ENCODE peak calls at places on chromosomes 13 and 19, in five cellular contexts. K is CD8-positive, alpha-beta T cell; A is uterus; O is lower leg skin; Y is AG04450. I is an unnamed sample.

GRCh38 chr19:3178377-3178972 is at the start of gene S1PR4:
- DNase-seq in K (peak), A (no peak), O (no peak), Y (no peak), I (no peak)

GRCh38 chr13:91516799-91517198 is 118.4 kb downstream of the GPC5 start:
- DNase-seq in K (no peak), A (no peak), O (no peak), Y (no peak), I (no peak)

GRCh38 chr19:35284153-35285140 is 2.1 kb downstream of the HAMP start:
- DNase-seq in K (no peak), A (no peak), O (peak), Y (no peak), I (no peak)

GRCh38 chr13:110617326-110618072 is 2.2 kb downstream of the NAXD start:
- DNase-seq in K (no peak), A (peak), O (no peak), Y (peak), I (peak)

GRCh38 chr13:31638577-31638976 is 100.7 kb upstream of the RXFP2 start:
- DNase-seq in K (no peak), A (no peak), O (no peak), Y (peak), I (peak)

GRCh38 chr13:33285420-33286124 is at the start of gene STARD13:
- DNase-seq in K (no peak), A (peak), O (peak), Y (peak), I (peak)

GRCh38 chr19:7366701-7367420 is 18.1 kb downstream of the ARHGEF18 start:
- DNase-seq in K (no peak), A (no peak), O (no peak), Y (no peak), I (peak)

GRCh38 chr19:13723206-13723605 is 41.1 kb upstream of the MRI1 start:
- DNase-seq in K (no peak), A (no peak), O (no peak), Y (no peak), I (no peak)

GRCh38 chr19:51724543-51724942 is 752 bp upstream of the HAS1 start:
- DNase-seq in K (no peak), A (no peak), O (peak), Y (no peak), I (no peak)

GRCh38 chr13:63311587-63311986 is 1895.9 kb upstream of the PCDH20 start:
- DNase-seq in K (no peak), A (no peak), O (no peak), Y (no peak), I (no peak)

GRCh38 chr13:86567119-86567518 is 767.9 kb upstream of the SLITRK6 start:
- DNase-seq in K (no peak), A (no peak), O (no peak), Y (no peak), I (no peak)

GRCh38 chr13:110628477-110628793 is 13.1 kb downstream of the NAXD start:
- DNase-seq in K (no peak), A (peak), O (no peak), Y (no peak), I (peak)

GRCh38 chr13:99178636-99179035 is 22.0 kb upstream of the UBAC2 start:
- DNase-seq in K (no peak), A (no peak), O (no peak), Y (no peak), I (no peak)

GRCh38 chr13:36725936-36726335 is 52.1 kb downstream of the SERTM1 start:
- DNase-seq in K (no peak), A (no peak), O (no peak), Y (no peak), I (no peak)

GRCh38 chr19:6660930-6661329 is 9.0 kb downstream of the TNFSF14 start:
- DNase-seq in K (no peak), A (no peak), O (no peak), Y (no peak), I (no peak)

GRCh38 chr19:8512115-8512967 is 1.6 kb downstream of the ZNF414 start:
- DNase-seq in K (no peak), A (no peak), O (no peak), Y (no peak), I (no peak)

GRCh38 chr19:18989316-18989715 is 44.0 kb downstream of the SUGP2 start:
- DNase-seq in K (no peak), A (no peak), O (no peak), Y (no peak), I (no peak)

GRCh38 chr13:94419304-94419943 is 60.1 kb downstream of the DCT start:
- DNase-seq in K (no peak), A (no peak), O (no peak), Y (peak), I (peak)

GRCh38 chr13:82740442-82740841 is 1141.8 kb downstream of the SLITRK1 start:
- DNase-seq in K (no peak), A (no peak), O (no peak), Y (no peak), I (no peak)

GRCh38 chr13:21034602-21035190 is 26.7 kb downstream of the LATS2 start:
- DNase-seq in K (no peak), A (peak), O (peak), Y (no peak), I (peak)

GRCh38 chr19:49085868-49086232 is 599 bp downstream of the SNRNP70 start:
- DNase-seq in K (no peak), A (no peak), O (peak), Y (no peak), I (no peak)

GRCh38 chr13:30572859-30573275 is 44.9 kb upstream of the USPL1 start:
- DNase-seq in K (no peak), A (no peak), O (no peak), Y (no peak), I (peak)

GRCh38 chr19:39698535-39698934 is 5.7 kb upstream of the LGALS14 start:
- DNase-seq in K (no peak), A (no peak), O (no peak), Y (no peak), I (no peak)

GRCh38 chr13:45851171-45851889 is at the start of gene SIAH3:
- DNase-seq in K (peak), A (no peak), O (no peak), Y (no peak), I (no peak)

GRCh38 chr19:48565090-48565489 is 13.1 kb downstream of the SULT2B1 start:
- DNase-seq in K (no peak), A (no peak), O (no peak), Y (no peak), I (no peak)

GRCh38 chr19:19059837-19060611 is 3.8 kb upstream of the SLC25A42 start:
- DNase-seq in K (no peak), A (no peak), O (no peak), Y (no peak), I (no peak)

GRCh38 chr13:114099918-114100445 is 32.4 kb downstream of the RASA3 start:
- DNase-seq in K (no peak), A (peak), O (peak), Y (no peak), I (no peak)

GRCh38 chr13:114148521-114148855 is 16.1 kb upstream of the RASA3 start:
- DNase-seq in K (peak), A (no peak), O (no peak), Y (no peak), I (no peak)

GRCh38 chr13:109836629-109837607 is 50.5 kb upstream of the IRS2 start:
- DNase-seq in K (no peak), A (no peak), O (peak), Y (no peak), I (no peak)

GRCh38 chr13:109818136-109818535 is 31.8 kb upstream of the IRS2 start:
- DNase-seq in K (no peak), A (no peak), O (no peak), Y (no peak), I (no peak)

GRCh38 chr19:39498262-39499081 is at the start of gene DLL3:
- DNase-seq in K (no peak), A (no peak), O (no peak), Y (no peak), I (no peak)

GRCh38 chr19:10695401-10696398 is 5.5 kb upstream of the QTRT1 start:
- DNase-seq in K (peak), A (peak), O (peak), Y (peak), I (peak)
- TF ChIP-seq CTCF in K (no peak), A (peak), O (no peak), Y (no peak), I (no peak)

GRCh38 chr19:15331419-15332310 is 674 bp downstream of the BRD4 start:
- DNase-seq in K (peak), A (peak), O (peak), Y (no peak), I (peak)
- TF ChIP-seq CTCF in K (no peak), A (no peak), O (no peak), Y (no peak), I (no peak)

GRCh38 chr13:43786766-43787517 is at the start of gene ENOX1:
- DNase-seq in K (no peak), A (peak), O (peak), Y (peak), I (peak)
- TF ChIP-seq CTCF in K (no peak), A (peak), O (no peak), Y (peak), I (no peak)

GRCh38 chr19:44623080-44623479 is 9.7 kb downstream of the IGSF23 start:
- DNase-seq in K (no peak), A (no peak), O (no peak), Y (no peak), I (peak)
- TF ChIP-seq CTCF in K (no peak), A (no peak), O (no peak), Y (no peak), I (no peak)

DNA sequence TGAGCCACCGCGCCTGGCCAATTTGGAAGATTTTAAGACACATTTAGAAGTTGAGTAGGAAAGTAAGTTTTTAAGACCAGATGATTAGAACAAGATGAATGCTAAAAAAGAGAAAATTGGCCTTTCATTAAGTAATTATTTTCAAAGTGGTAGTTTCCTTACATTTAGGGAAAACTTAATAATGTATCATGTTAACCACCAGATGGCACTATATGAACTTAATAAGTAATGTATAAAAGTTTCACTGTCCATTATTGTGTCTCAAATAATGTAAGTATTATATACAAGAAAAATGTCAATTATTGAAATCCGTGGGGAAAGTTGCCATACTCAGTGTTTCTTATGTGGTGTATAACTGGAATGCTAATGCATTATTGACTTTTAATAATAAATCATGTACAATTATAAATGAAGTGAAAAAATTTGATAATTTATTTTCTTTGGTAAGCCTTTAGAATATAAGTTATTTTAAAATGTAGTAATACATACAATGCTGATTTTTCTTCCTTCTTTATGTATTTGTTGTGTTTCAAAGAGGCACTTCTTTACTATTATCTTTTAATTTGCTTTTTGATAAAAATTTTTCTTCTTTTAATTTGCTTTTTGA is 29.2 kb downstream of the COG6 start:
- DNase-seq in K (no peak), A (no peak), O (no peak), Y (no peak), I (peak)
- TF ChIP-seq CTCF in K (peak), A (peak), O (no peak), Y (peak), I (no peak)

DNA sequence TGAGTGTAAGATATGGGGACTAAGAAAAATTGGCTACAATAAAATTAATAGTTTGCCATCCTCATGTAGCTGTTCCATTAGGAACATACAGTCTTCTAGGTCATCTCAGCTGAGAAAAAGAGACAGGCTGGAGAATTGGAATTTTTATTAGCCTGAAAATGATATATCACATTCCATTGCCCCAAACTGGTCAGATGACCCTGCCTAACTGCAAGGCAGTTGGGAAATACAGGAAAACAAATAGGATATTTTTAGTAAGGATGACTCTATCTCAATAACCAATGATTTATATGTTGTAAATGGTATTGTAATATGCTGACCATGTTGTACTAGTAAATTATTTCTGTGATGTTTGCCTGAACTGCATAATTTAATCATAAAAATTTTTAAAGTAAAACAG is 673.8 kb downstream of the PCDH9 start:
- DNase-seq in K (no peak), A (no peak), O (no peak), Y (no peak), I (no peak)
- TF ChIP-seq CTCF in K (no peak), A (no peak), O (no peak), Y (no peak), I (no peak)

GRCh38 chr19:5481957-5482356 is 26.7 kb downstream of the ZNRF4 start:
- DNase-seq in K (no peak), A (no peak), O (no peak), Y (no peak), I (no peak)

GRCh38 chr19:5479958-5480357 is 24.7 kb downstream of the ZNRF4 start:
- DNase-seq in K (no peak), A (no peak), O (no peak), Y (no peak), I (no peak)

GRCh38 chr19:5478925-5479588 is 23.8 kb downstream of the ZNRF4 start:
- DNase-seq in K (no peak), A (no peak), O (no peak), Y (no peak), I (no peak)

GRCh38 chr19:5478241-5478924 is 23.2 kb downstream of the ZNRF4 start:
- DNase-seq in K (no peak), A (no peak), O (no peak), Y (no peak), I (no peak)

DNA sequence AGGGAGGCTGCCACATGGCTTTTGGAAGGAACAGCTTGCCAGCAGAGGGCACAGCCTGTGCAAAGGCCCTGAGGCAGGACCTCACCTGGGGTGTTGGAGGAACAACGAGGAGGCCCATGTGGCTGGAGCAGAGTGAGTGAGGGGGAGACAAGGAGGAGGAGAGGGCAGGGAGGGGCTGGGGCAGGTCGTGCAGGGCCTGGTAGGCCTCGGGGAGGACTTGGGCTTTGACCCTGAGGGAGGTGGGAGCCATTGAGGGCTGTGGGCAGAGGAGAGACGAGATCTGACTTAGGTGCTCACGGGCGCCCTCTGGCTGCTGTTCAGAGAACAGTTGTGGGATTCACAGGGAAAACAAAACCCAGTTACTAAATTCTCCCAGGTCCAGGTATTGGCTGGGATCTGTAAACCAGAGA is 25.2 kb downstream of the ZNRF4 start:
- DNase-seq in K (peak), A (no peak), O (no peak), Y (no peak), I (no peak)
- TF ChIP-seq CTCF in K (peak), A (no peak), O (no peak), Y (peak), I (peak)

DNA sequence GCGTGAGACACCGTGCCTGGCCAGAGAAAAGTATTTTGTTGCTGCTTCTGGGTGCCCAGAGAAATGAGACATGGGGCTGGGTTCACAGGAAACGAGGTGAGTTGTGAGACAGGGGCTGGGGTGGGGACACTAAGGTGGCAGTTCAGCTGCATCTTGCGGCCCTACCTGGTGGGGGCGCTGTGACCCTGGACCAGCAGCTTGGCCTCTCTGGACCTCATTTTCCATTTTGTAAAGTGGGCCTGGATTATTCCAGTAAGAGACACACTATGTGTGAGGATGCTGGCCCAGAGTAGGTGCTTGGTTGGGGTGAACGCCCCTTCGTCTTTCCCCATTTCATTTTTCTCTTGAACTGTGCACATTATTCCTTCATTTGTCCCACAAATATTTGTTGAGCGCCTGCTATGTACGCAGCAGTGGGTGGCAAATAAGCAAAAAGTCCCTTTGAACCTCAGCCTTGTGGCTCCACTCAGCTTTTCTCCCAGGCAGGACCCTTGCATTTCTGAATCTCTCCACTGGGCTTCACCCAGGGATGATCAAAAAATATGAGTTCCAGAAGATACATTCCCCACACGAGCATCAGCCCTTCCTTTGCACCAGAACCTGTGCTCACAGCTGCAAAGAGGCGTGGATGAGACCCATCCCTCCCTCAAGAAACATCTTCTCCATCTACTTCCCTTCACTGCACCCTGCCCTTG is 26.6 kb upstream of the OR10H1 start:
- DNase-seq in K (no peak), A (no peak), O (no peak), Y (no peak), I (no peak)
- TF ChIP-seq CTCF in K (no peak), A (no peak), O (no peak), Y (no peak), I (no peak)